ENCODE peak calls at places on chromosomes 5 and 9, in eight cellular contexts. One of them, this sample, is unnamed.

GRCh38 chr9:91245432-91246313 is 116.0 kb downstream of the AUH start:
- DNase-seq in ovary: no peak
- DNase-seq in HepG2: no peak
- DNase-seq in IMR-90: peak
- DNase-seq in prostate gland: no peak
- DNase-seq in A549: peak
- DNase-seq in NB4: no peak
- DNase-seq in lower leg skin: no peak
- DNase-seq in this sample: no peak

GRCh38 chr5:66567474-66567873 is 28.7 kb upstream of the MAST4 start:
- DNase-seq in ovary: no peak
- DNase-seq in HepG2: no peak
- DNase-seq in IMR-90: no peak
- DNase-seq in prostate gland: no peak
- DNase-seq in A549: no peak
- DNase-seq in NB4: no peak
- DNase-seq in lower leg skin: no peak
- DNase-seq in this sample: no peak

GRCh38 chr9:87197349-87198130 is 250.2 kb upstream of the GAS1 start:
- DNase-seq in ovary: no peak
- DNase-seq in HepG2: no peak
- DNase-seq in IMR-90: no peak
- DNase-seq in prostate gland: no peak
- DNase-seq in A549: no peak
- DNase-seq in NB4: no peak
- DNase-seq in lower leg skin: no peak
- DNase-seq in this sample: no peak

GRCh38 chr9:82565188-82565966 is 497.6 kb downstream of the RASEF start:
- DNase-seq in ovary: no peak
- DNase-seq in HepG2: no peak
- DNase-seq in IMR-90: no peak
- DNase-seq in prostate gland: no peak
- DNase-seq in A549: no peak
- DNase-seq in NB4: no peak
- DNase-seq in lower leg skin: no peak
- DNase-seq in this sample: no peak

GRCh38 chr9:100324594-100325200 is 28.0 kb downstream of the TEX10 start:
- DNase-seq in ovary: no peak
- DNase-seq in HepG2: peak
- DNase-seq in IMR-90: peak
- DNase-seq in prostate gland: no peak
- DNase-seq in A549: peak
- DNase-seq in NB4: peak
- DNase-seq in lower leg skin: no peak
- DNase-seq in this sample: no peak

GRCh38 chr5:143682221-143682620 is 129.7 kb upstream of the HMHB1 start:
- DNase-seq in ovary: no peak
- DNase-seq in HepG2: no peak
- DNase-seq in IMR-90: peak
- DNase-seq in prostate gland: no peak
- DNase-seq in A549: no peak
- DNase-seq in NB4: no peak
- DNase-seq in lower leg skin: no peak
- DNase-seq in this sample: no peak

GRCh38 chr5:176436641-176437040 is 11.5 kb upstream of the FAF2 start:
- DNase-seq in ovary: no peak
- DNase-seq in HepG2: peak
- DNase-seq in IMR-90: peak
- DNase-seq in prostate gland: no peak
- DNase-seq in A549: no peak
- DNase-seq in NB4: peak
- DNase-seq in lower leg skin: peak
- DNase-seq in this sample: no peak

GRCh38 chr5:98772415-98773213 is 849 bp upstream of the RGMB start:
- DNase-seq in ovary: peak
- DNase-seq in HepG2: peak
- DNase-seq in IMR-90: no peak
- DNase-seq in prostate gland: peak
- DNase-seq in A549: peak
- DNase-seq in NB4: no peak
- DNase-seq in lower leg skin: peak
- DNase-seq in this sample: peak

GRCh38 chr5:131538177-131538593 is 96.8 kb downstream of the RAPGEF6 start:
- DNase-seq in ovary: no peak
- DNase-seq in HepG2: peak
- DNase-seq in IMR-90: peak
- DNase-seq in prostate gland: no peak
- DNase-seq in A549: no peak
- DNase-seq in NB4: peak
- DNase-seq in lower leg skin: no peak
- DNase-seq in this sample: no peak

GRCh38 chr5:116455061-116455460 is 119.6 kb downstream of the SEMA6A start:
- DNase-seq in ovary: no peak
- DNase-seq in HepG2: no peak
- DNase-seq in IMR-90: peak
- DNase-seq in prostate gland: no peak
- DNase-seq in A549: no peak
- DNase-seq in NB4: no peak
- DNase-seq in lower leg skin: no peak
- DNase-seq in this sample: no peak

GRCh38 chr5:120988970-120989369 is 524.9 kb downstream of the PRR16 start:
- DNase-seq in ovary: no peak
- DNase-seq in HepG2: no peak
- DNase-seq in IMR-90: no peak
- DNase-seq in prostate gland: no peak
- DNase-seq in A549: no peak
- DNase-seq in NB4: no peak
- DNase-seq in lower leg skin: no peak
- DNase-seq in this sample: no peak

DNA sequence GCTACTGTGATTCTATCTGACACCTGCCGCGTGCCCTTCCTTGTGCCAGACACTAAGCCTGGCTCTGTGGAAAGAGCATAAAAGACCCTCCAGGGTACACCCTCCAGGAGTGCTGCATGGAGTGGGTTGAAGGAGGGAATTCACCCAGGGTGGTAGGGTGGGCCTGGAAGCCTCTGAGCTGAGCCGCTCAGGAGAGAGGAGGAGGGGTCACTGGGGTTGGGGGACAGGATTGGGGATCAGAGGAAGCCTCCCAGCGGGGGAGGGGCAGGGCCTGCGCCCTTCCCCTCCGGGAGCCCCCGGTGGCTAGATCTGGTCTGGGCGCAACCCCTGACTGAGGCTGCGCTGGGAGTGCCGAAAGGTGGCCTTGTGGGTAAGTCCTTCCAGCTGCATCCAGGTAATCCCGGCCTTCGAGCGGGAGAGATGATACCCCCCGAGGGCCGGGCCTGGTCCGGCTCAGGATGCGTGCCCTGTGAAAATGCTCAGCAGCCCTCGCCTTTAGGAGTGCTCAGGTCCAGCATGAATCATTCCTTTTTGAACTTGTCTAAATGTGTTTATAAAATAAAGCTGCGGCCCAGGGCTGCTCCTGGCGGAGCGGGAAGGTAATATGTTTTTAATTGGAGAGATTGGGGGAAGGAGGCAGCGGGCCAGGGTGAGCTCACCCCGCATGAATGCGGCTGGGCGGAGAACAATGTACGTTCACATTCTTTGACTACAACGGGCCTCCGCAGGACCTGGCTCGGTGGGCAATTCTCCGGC is 118.1 kb upstream of the SMIM23 start:
- DNase-seq in ovary: no peak
- DNase-seq in HepG2: no peak
- DNase-seq in IMR-90: peak
- DNase-seq in prostate gland: peak
- DNase-seq in A549: no peak
- DNase-seq in NB4: no peak
- DNase-seq in lower leg skin: peak
- DNase-seq in this sample: no peak
- TF ChIP-seq CTCF in ovary: no peak
- TF ChIP-seq CTCF in HepG2: no peak
- TF ChIP-seq CTCF in IMR-90: peak
- TF ChIP-seq CTCF in prostate gland: no peak
- TF ChIP-seq CTCF in A549: no peak
- TF ChIP-seq CTCF in NB4: no peak
- TF ChIP-seq CTCF in lower leg skin: no peak
- TF ChIP-seq CTCF in this sample: no peak

GRCh38 chr9:6761306-6761705 is 3.5 kb downstream of the KDM4C start:
- DNase-seq in ovary: no peak
- DNase-seq in HepG2: no peak
- DNase-seq in IMR-90: no peak
- DNase-seq in prostate gland: no peak
- DNase-seq in A549: no peak
- DNase-seq in NB4: no peak
- DNase-seq in lower leg skin: peak
- DNase-seq in this sample: no peak

GRCh38 chr9:6759114-6759977 is 1.6 kb downstream of the KDM4C start:
- DNase-seq in ovary: peak
- DNase-seq in HepG2: peak
- DNase-seq in IMR-90: peak
- DNase-seq in prostate gland: peak
- DNase-seq in A549: peak
- DNase-seq in NB4: peak
- DNase-seq in lower leg skin: peak
- DNase-seq in this sample: peak

GRCh38 chr9:6757988-6758417 is 230 bp downstream of the KDM4C start:
- DNase-seq in ovary: peak
- DNase-seq in HepG2: no peak
- DNase-seq in IMR-90: no peak
- DNase-seq in prostate gland: no peak
- DNase-seq in A549: no peak
- DNase-seq in NB4: no peak
- DNase-seq in lower leg skin: no peak
- DNase-seq in this sample: peak

GRCh38 chr9:6758418-6759113 is 793 bp downstream of the KDM4C start:
- DNase-seq in ovary: peak
- DNase-seq in HepG2: peak
- DNase-seq in IMR-90: peak
- DNase-seq in prostate gland: peak
- DNase-seq in A549: peak
- DNase-seq in NB4: peak
- DNase-seq in lower leg skin: peak
- DNase-seq in this sample: peak

GRCh38 chr9:6757132-6757987 is at the start of gene KDM4C:
- DNase-seq in ovary: peak
- DNase-seq in HepG2: peak
- DNase-seq in IMR-90: peak
- DNase-seq in prostate gland: peak
- DNase-seq in A549: peak
- DNase-seq in NB4: peak
- DNase-seq in lower leg skin: peak
- DNase-seq in this sample: peak
- TF ChIP-seq POLR2A in ovary: peak
- TF ChIP-seq POLR2A in HepG2: peak
- TF ChIP-seq POLR2A in IMR-90: peak
- TF ChIP-seq POLR2A in prostate gland: peak
- TF ChIP-seq POLR2A in A549: peak
- TF ChIP-seq POLR2A in NB4: peak
- TF ChIP-seq POLR2A in lower leg skin: no peak
- TF ChIP-seq POLR2A in this sample: peak

GRCh38 chr9:126219166-126219565 is 107.5 kb upstream of the MVB12B start:
- DNase-seq in ovary: no peak
- DNase-seq in HepG2: peak
- DNase-seq in IMR-90: no peak
- DNase-seq in prostate gland: no peak
- DNase-seq in A549: no peak
- DNase-seq in NB4: no peak
- DNase-seq in lower leg skin: peak
- DNase-seq in this sample: no peak

GRCh38 chr9:126215486-126215885 is 111.1 kb upstream of the MVB12B start:
- DNase-seq in ovary: no peak
- DNase-seq in HepG2: no peak
- DNase-seq in IMR-90: no peak
- DNase-seq in prostate gland: no peak
- DNase-seq in A549: no peak
- DNase-seq in NB4: no peak
- DNase-seq in lower leg skin: no peak
- DNase-seq in this sample: no peak

GRCh38 chr9:126218726-126219125 is 107.9 kb upstream of the MVB12B start:
- DNase-seq in ovary: no peak
- DNase-seq in HepG2: no peak
- DNase-seq in IMR-90: no peak
- DNase-seq in prostate gland: no peak
- DNase-seq in A549: no peak
- DNase-seq in NB4: no peak
- DNase-seq in lower leg skin: no peak
- DNase-seq in this sample: no peak

GRCh38 chr9:126217797-126218196 is 108.8 kb upstream of the MVB12B start:
- DNase-seq in ovary: no peak
- DNase-seq in HepG2: no peak
- DNase-seq in IMR-90: no peak
- DNase-seq in prostate gland: no peak
- DNase-seq in A549: no peak
- DNase-seq in NB4: no peak
- DNase-seq in lower leg skin: peak
- DNase-seq in this sample: no peak

DNA sequence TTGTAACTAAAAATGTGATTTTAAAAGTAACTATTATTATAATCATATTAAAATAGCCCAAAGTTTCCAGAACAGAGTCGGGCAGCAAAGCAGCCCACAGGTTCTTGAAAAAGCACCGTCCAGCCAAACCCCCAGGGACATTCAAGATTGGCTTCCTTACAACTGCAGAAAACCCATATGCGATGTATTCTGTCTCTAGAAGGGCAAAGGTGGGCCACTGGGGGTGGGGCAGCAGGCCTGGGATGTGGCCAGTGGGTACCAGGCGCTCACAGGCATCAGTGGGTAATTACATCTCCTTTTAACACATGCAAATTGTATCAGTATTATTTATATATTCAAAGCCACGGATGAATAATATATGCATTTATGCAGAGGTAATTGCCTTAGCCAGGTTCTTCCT is 109.5 kb upstream of the MVB12B start:
- DNase-seq in ovary: no peak
- DNase-seq in HepG2: no peak
- DNase-seq in IMR-90: no peak
- DNase-seq in prostate gland: no peak
- DNase-seq in A549: no peak
- DNase-seq in NB4: no peak
- DNase-seq in lower leg skin: no peak
- DNase-seq in this sample: no peak
- H3K4me3 ChIP-seq in ovary: no peak
- H3K4me3 ChIP-seq in HepG2: no peak
- H3K4me3 ChIP-seq in IMR-90: no peak
- H3K4me3 ChIP-seq in prostate gland: no peak
- H3K4me3 ChIP-seq in A549: no peak
- H3K4me3 ChIP-seq in NB4: no peak
- H3K4me3 ChIP-seq in lower leg skin: no peak
- H3K4me3 ChIP-seq in this sample: no peak

GRCh38 chr5:132627470-132627869 is 30.5 kb upstream of the IL13 start:
- DNase-seq in ovary: no peak
- DNase-seq in HepG2: no peak
- DNase-seq in IMR-90: no peak
- DNase-seq in prostate gland: no peak
- DNase-seq in A549: no peak
- DNase-seq in NB4: no peak
- DNase-seq in lower leg skin: no peak
- DNase-seq in this sample: no peak

GRCh38 chr5:132628814-132629213 is 29.2 kb upstream of the IL13 start:
- DNase-seq in ovary: no peak
- DNase-seq in HepG2: no peak
- DNase-seq in IMR-90: no peak
- DNase-seq in prostate gland: no peak
- DNase-seq in A549: no peak
- DNase-seq in NB4: no peak
- DNase-seq in lower leg skin: no peak
- DNase-seq in this sample: no peak

GRCh38 chr5:132629230-132629944 is 28.6 kb upstream of the IL13 start:
- DNase-seq in ovary: no peak
- DNase-seq in HepG2: no peak
- DNase-seq in IMR-90: no peak
- DNase-seq in prostate gland: no peak
- DNase-seq in A549: no peak
- DNase-seq in NB4: no peak
- DNase-seq in lower leg skin: no peak
- DNase-seq in this sample: no peak
- TF ChIP-seq CTCF in ovary: no peak
- TF ChIP-seq CTCF in HepG2: no peak
- TF ChIP-seq CTCF in IMR-90: no peak
- TF ChIP-seq CTCF in prostate gland: no peak
- TF ChIP-seq CTCF in A549: no peak
- TF ChIP-seq CTCF in NB4: no peak
- TF ChIP-seq CTCF in lower leg skin: no peak
- TF ChIP-seq CTCF in this sample: no peak